ENCODE peak calls at places on chromosomes 1 and 21, in nine cellular contexts. U, A, E, V, C, I, J, S and F are unnamed samples.
A peak's percentile ranks its signal among the peaks of the same experiment; 100 is the strongest.

GRCh38 chr1:28190996-28191645 is 14.6 kb upstream of the PTAFR start:
- DNase-seq in A (no peak), C (no peak), E (no peak), J (no peak), U (no peak), V (no peak), I (no peak), S (no peak), F (no peak)

GRCh38 chr1:6359568-6360496 is 33.7 kb downstream of the ACOT7 start:
- DNase-seq in J (no peak), U (no peak), E (peak; percentile 91), V (peak; percentile 82), S (peak; percentile 63), C (no peak), A (peak; percentile 53), I (peak; percentile 42), F (no peak)

GRCh38 chr1:1250828-1251284 is 4.3 kb upstream of the C1QTNF12 start:
- DNase-seq in U (no peak), J (no peak), E (no peak), V (no peak), C (no peak), A (no peak), S (no peak), I (no peak), F (no peak)

GRCh38 chr1:200707116-200707515 is 31.6 kb upstream of the CAMSAP2 start:
- DNase-seq in I (no peak), V (no peak), E (no peak), J (no peak), C (no peak), S (no peak), U (no peak), A (no peak), F (no peak)

GRCh38 chr1:100187912-100188311 is 9.9 kb upstream of the LRRC39 start:
- DNase-seq in V (peak; percentile 73), I (no peak), J (no peak), E (peak; percentile 7), U (no peak), A (no peak), S (peak; percentile 67), C (no peak), F (no peak)

GRCh38 chr1:97243973-97244560 is 522.5 kb downstream of the PTBP2 start:
- DNase-seq in U (peak; percentile 12), S (peak; percentile 9), I (no peak), E (peak; percentile 15), A (peak; percentile 15), J (peak; percentile 49), C (no peak), V (peak; percentile 58), F (no peak)

GRCh38 chr1:186636786-186637185 is 43.4 kb downstream of the PTGS2 start:
- DNase-seq in I (no peak), C (peak; percentile 30), E (no peak), U (no peak), S (no peak), A (no peak), J (peak; percentile 13), V (no peak), F (no peak)

GRCh38 chr1:7596126-7596755 is 174.9 kb upstream of the VAMP3 start:
- DNase-seq in C (no peak), I (no peak), A (no peak), V (no peak), J (no peak), E (no peak), U (no peak), S (no peak), F (no peak)

GRCh38 chr1:30518696-30519095 is 204.7 kb downstream of the MATN1 start:
- DNase-seq in A (no peak), S (peak; percentile 52), J (no peak), V (no peak), E (no peak), I (no peak), C (no peak), U (no peak), F (no peak)

GRCh38 chr1:57520743-57521142 is 96.9 kb upstream of the DAB1 start:
- DNase-seq in I (no peak), J (no peak), A (no peak), U (no peak), E (no peak), S (no peak), C (no peak), V (no peak), F (no peak)

GRCh38 chr1:74463301-74463988 is 49.0 kb downstream of the LRRC53 start:
- DNase-seq in J (peak; percentile 49), A (no peak), E (no peak), U (no peak), I (no peak), C (no peak), V (no peak), S (peak; percentile 58), F (no peak)

GRCh38 chr1:14320518-14320917 is 278.0 kb upstream of the KAZN start:
- DNase-seq in E (no peak), A (no peak), J (peak; percentile 95), I (no peak), U (no peak), S (peak; percentile 99), C (peak; percentile 33), V (peak; percentile 26), F (no peak)

GRCh38 chr1:5682626-5683235 is 309.5 kb downstream of the NPHP4 start:
- DNase-seq in U (no peak), C (no peak), I (no peak), E (no peak), J (no peak), S (no peak), V (no peak), A (no peak), F (no peak)

GRCh38 chr1:167239257-167239656 is 18.6 kb downstream of the POU2F1 start:
- DNase-seq in S (no peak), A (no peak), U (no peak), E (no peak), V (no peak), C (no peak), J (no peak), I (no peak), F (no peak)

GRCh38 chr21:45064091-45064490 is 10.3 kb upstream of the ADARB1 start:
- DNase-seq in E (no peak), J (no peak), U (no peak), S (no peak), C (no peak), A (peak; percentile 34), I (no peak), V (no peak), F (no peak)

GRCh38 chr1:46474580-46474979 is 15.1 kb upstream of the DMBX1 start:
- DNase-seq in I (no peak), S (no peak), E (no peak), A (no peak), V (no peak), U (no peak), C (no peak), J (no peak), F (no peak)
- TF ChIP-seq EZH2 in I (no peak), S (no peak), E (no peak), A (no peak), V (no peak), U (no peak), C (no peak), J (no peak), F (no peak)

DNA sequence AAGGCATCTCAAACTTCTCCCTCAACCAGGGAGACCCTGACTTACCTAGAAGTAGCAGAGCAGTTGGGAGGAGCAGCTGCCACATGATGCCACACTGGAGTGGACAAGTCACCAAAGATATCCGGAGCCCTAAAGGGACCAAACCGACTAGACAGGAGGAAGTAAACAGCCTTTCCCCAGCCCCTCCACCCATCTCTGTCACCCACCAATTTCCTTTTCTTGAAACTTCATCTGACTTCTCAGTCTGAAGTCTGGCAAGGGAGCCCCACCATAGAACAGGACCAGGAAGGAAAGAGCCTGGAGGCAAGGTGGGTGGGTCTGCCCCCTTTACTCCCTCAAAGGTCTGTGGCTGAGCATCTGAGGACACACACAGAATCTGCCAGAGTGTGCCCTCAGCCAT is at the start of gene FCGR3A:
- DNase-seq in V (no peak), E (no peak), C (no peak), S (no peak), J (no peak), A (no peak), U (no peak), I (no peak), F (no peak)
- H3K4me3 ChIP-seq in V (no peak within 1 kb of the TSS), E (no peak within 1 kb of the TSS), C (no peak within 1 kb of the TSS), S (no peak within 1 kb of the TSS), J (no peak within 1 kb of the TSS), A (no peak within 1 kb of the TSS), U (no peak within 1 kb of the TSS), I (no peak within 1 kb of the TSS), F (no peak within 1 kb of the TSS)

DNA sequence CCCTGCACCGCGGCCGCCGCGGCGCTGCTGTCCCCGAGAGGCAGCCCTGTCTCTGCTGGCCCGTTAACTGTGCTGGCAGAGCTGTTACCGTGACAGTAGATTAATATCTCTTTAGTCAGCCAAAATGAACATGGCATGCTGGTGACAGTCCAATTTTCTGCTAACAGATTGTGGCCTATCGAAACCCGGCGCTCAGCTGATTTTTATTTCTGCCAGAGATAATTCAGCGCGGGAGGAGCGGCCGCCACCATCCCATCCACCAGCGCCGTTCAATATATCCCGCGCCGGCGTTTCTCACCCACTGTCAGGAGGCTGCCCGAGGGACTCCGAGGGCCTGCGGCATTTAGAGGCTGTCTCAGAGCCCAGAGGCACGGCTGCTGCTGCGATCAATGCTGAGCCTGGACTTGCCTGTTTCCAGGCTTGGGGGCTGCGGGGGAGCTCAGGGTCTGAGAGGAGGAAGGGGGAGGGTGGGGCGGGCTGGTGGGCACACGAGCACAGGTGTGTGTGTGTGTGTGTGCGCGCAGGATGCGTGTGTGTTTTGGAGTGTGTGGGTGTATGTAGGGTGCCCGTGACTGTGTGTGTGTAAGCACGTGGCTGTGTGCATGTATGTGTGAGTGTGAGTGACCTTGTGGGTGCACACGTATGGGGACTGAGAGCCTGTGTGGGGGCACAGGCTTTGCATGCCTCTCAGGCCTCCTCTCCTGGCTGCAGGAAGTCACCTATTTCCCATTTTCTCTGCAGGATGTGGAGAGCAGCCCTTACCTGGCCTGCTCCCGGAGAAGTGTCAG is 109.7 kb upstream of the ACTRT2 start:
- DNase-seq in I (no peak), C (no peak), E (no peak), A (no peak), V (no peak), U (no peak), J (no peak), S (no peak), F (no peak)
- H3K9me3 ChIP-seq in I (no peaks in the 10 kb centered on the region), C (peaks cover 22% of the 10 kb centered on the region), E (no peaks in the 10 kb centered on the region), A (peaks cover 4% of the 10 kb centered on the region), V (peaks cover 7% of the 10 kb centered on the region), U (no peaks in the 10 kb centered on the region), J (no peaks in the 10 kb centered on the region), S (peaks cover 17% of the 10 kb centered on the region), F (no peaks in the 10 kb centered on the region)

DNA sequence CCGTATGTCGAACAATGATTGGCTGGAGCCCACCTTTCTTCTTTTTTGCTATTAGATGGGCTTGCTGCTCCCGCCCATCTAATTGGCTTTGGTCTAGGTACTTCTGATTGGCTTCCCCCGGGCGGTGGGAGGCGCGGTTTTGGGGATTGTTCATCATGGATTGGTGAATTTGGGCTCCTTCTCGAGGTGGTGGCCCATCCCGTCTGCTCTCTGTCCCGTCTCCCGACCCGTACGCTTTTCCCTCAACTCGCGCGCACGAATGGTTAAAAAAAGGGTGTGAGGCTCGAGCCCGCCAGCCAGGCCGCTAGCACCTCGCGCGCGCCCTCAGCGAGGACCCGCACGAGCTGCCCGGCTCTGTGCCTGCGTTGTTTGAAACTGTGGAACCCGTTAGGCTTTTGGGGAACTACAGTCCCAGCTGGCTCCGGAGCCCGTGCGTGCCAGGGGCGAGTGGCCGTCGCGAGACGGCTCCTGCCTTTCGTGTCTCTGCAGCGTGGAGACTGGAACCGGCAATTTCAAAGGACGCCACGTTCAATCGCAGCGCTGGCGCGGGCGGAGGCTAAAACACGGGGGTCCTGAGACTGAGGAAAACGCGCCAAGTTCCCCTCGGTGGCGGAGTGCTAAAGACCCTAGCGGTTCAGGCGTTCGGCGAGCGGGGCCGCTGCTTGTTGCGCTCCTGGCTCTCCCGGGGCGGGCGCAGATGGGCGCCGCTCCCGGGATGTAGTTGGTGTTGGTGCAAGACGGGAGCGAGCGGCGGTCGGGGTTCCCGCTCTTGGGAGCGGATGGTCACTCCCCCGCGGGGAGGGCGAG is at the start of gene USP1:
- DNase-seq in V (peak; percentile 100), U (peak; percentile 99), I (peak; percentile 99), S (peak; percentile 100), J (peak; percentile 99), A (peak; percentile 100), C (peak; percentile 97), E (peak; percentile 99), F (peak; percentile 99)
- TF ChIP-seq EZH2 in V (no peak), U (no peak), I (no peak), S (peak; percentile 76), J (no peak), A (no peak), C (no peak), E (no peak), F (no peak)